ENCODE peak calls at places on chromosomes 13 and 19, in five cellular contexts. Q is psoas muscle, N is AG09309, Z is foreskin fibroblast, M is astrocyte of the spinal cord. H is an unnamed sample.

GRCh38 chr19:58572818-58573657 is at the start of gene MZF1:
- DNase-seq in Q (peak), N (peak), Z (peak), M (peak), H (peak)

GRCh38 chr19:38173324-38174041 is 50.5 kb downstream of the DPF1 start:
- DNase-seq in Q (peak), N (peak), Z (no peak), M (peak), H (no peak)

GRCh38 chr19:480016-480855 is 16.1 kb upstream of the MADCAM1 start:
- DNase-seq in Q (peak), N (no peak), Z (peak), M (peak), H (peak)

GRCh38 chr19:7894612-7895309 is 6.5 kb downstream of the LRRC8E start:
- DNase-seq in Q (no peak), N (no peak), Z (no peak), M (no peak), H (no peak)

GRCh38 chr13:46178821-46179220 is 3.2 kb downstream of the LCP1 start:
- DNase-seq in Q (no peak), N (no peak), Z (no peak), M (no peak), H (no peak)

GRCh38 chr19:6825076-6825774 is 52.7 kb downstream of the VAV1 start:
- DNase-seq in Q (no peak), N (no peak), Z (no peak), M (no peak), H (no peak)

GRCh38 chr19:43782689-43783231 is 2.0 kb upstream of the KCNN4 start:
- DNase-seq in Q (no peak), N (no peak), Z (no peak), M (no peak), H (no peak)

GRCh38 chr19:17862711-17863519 is 3.2 kb downstream of the RPL18A start:
- DNase-seq in Q (no peak), N (no peak), Z (no peak), M (no peak), H (no peak)

GRCh38 chr13:37598572-37598971 is at the start of gene POSTN:
- DNase-seq in Q (no peak), N (no peak), Z (no peak), M (peak), H (peak)

GRCh38 chr19:5447700-5448311 is 7.4 kb upstream of the ZNRF4 start:
- DNase-seq in Q (no peak), N (no peak), Z (no peak), M (no peak), H (no peak)

GRCh38 chr13:32060319-32060924 is 28.8 kb downstream of the FRY start:
- DNase-seq in Q (peak), N (no peak), Z (no peak), M (no peak), H (peak)

GRCh38 chr13:28613562-28613961 is 45.4 kb upstream of the POMP start:
- DNase-seq in Q (no peak), N (no peak), Z (no peak), M (no peak), H (no peak)

GRCh38 chr13:43284162-43284561 is 260.8 kb downstream of the DNAJC15 start:
- DNase-seq in Q (no peak), N (no peak), Z (peak), M (peak), H (peak)

GRCh38 chr13:110575322-110576069 is 14.0 kb upstream of the RAB20 start:
- DNase-seq in Q (peak), N (no peak), Z (peak), M (no peak), H (peak)

GRCh38 chr13:19984430-19985218 is 26.1 kb downstream of the ZMYM2 start:
- DNase-seq in Q (no peak), N (peak), Z (peak), M (peak), H (peak)

GRCh38 chr13:26132756-26133155 is 80.9 kb upstream of the SHISA2 start:
- DNase-seq in Q (no peak), N (no peak), Z (no peak), M (no peak), H (peak)

DNA sequence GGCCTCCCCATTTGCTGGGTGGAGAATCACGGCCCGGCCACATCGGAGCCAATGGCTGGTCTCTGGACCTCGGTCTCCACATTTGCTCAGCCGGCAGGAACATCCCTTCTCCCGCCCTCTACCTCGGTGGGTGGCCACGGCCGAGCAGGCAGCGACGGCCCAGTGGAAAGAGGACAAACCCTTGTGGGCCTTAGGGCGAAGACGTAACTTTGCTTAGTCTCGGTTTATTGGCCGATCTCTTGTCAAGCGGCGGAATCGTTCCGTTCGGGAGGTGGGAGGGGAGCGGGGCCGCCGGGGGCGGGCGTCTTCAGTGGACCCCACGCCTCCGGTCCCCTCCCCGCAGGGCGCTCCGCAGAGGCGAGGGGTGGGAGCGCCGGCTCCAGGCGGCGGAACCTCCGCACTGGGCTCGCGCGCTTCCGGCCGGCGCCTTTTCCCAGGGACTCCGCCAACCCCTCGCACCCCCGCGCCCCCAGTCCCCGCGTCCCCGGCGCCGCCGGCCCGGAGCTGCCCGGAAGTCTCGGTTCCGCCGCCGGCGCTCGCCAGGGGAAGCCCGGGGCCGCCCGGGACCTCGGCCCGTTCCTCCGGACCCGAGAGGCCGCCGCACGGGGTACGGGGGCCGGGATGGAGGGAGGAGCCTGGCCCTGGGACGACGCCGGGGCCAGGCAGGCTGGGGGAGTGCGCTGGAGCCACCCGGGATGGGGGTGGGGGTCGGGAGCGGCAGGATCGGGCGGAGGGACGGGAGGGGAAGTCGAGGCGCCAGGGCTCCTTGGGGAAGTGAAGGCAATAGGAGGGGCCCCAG is at the start of gene ZNF580:
- DNase-seq in Q (peak), N (no peak), Z (peak), M (peak), H (peak)
- TF ChIP-seq CTCF in Q (no peak), N (no peak), Z (no peak), M (no peak), H (no peak)

GRCh38 chr13:94412870-94413269 is 66.6 kb downstream of the DCT start:
- DNase-seq in Q (no peak), N (no peak), Z (no peak), M (no peak), H (no peak)

GRCh38 chr13:94411747-94412146 is 67.7 kb downstream of the DCT start:
- DNase-seq in Q (no peak), N (no peak), Z (no peak), M (no peak), H (no peak)

GRCh38 chr13:94415484-94415883 is 64.0 kb downstream of the DCT start:
- DNase-seq in Q (no peak), N (no peak), Z (no peak), M (no peak), H (no peak)

GRCh38 chr13:94413545-94413944 is 65.9 kb downstream of the DCT start:
- DNase-seq in Q (no peak), N (no peak), Z (no peak), M (no peak), H (no peak)

DNA sequence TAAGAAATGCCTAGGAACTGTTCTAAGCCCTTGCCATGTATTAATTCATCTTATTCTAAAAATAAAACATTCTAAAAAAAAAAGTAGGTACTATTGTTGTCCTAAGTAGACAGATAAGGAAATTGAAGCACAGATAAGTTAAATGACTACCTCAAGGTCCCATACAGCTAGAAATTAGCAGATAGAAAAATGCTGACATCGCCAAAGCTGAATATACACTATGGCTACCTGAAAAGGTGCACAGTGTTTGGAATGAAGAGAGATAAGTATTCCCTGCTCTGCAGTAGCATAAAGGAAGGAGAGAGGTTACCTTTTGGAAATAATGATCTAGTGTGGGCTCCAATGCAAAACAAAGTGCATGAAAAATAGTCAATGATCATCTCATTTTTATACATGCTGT is 65.3 kb downstream of the DCT start:
- DNase-seq in Q (no peak), N (no peak), Z (no peak), M (no peak), H (no peak)
- H3K4me3 ChIP-seq in Q (no peak), N (no peak), Z (no peak), M (no peak), H (no peak)

DNA sequence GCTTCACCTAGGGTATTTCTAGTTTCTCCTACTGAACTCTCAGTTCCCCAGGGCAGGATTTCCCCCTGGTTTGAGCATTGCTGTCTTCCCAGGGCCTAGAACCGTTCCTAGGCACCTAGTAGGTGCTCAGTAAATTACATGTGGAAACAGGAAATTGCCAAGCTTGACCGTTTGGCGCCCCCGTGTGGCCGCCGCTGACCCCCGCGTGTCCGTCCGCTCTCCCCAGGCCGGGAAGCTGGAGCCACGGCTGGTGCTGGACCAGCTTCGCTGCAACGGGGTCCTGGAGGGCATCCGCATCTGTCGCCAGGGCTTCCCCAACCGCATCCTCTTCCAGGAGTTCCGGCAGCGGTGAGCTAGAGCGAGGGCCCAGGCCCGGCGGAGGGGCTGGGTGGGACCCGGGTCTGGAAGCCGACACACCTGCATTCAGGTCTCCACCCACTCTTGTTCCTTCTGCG is 55.5 kb downstream of the MYH14 start:
- DNase-seq in Q (peak), N (no peak), Z (no peak), M (no peak), H (no peak)
- TF ChIP-seq CTCF in Q (peak), N (peak), Z (no peak), M (peak), H (no peak)

DNA sequence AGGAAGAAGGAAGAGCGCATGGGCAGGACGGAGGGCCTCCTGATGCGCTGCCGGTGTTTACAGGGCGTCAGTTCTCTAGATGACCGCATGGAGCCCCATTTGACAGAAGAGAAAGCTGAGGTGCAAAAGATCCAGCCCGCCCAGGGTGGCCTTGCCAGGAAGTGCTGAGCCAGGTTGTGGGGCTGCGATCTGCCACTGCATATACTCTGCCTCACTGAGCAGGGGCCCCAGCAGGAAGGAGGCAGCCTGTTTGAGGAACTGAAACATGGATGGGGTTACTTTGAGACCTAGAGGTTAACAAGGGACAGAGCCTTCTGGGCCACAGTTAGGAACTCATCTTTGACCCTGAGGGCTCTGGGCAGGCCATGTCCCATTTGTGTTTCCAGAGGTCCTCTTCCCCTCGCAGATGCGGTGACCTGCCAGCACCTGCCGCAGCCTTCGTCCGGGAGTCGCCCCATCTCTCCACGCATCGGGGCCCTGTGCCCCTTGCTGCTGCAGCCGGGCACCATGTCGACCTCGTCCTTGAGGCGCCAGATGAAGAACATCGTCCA is 3.2 kb downstream of the EPN1 start:
- DNase-seq in Q (peak), N (no peak), Z (no peak), M (no peak), H (no peak)
- H3K4me3 ChIP-seq in Q (no peak), N (no peak), Z (no peak), M (no peak), H (no peak)

H was measured in choroid plexus epithelial cell.